ENCODE peak calls at places on chromosome 22, in ten cellular contexts. One of them, this sample, is unnamed.
A peak's percentile ranks its signal among the peaks of the same experiment; 100 is the strongest.

GRCh38 chr22:48450188-48450825 is 1377.4 kb downstream of the BRD1 start:
- DNase-seq in H1: no peak
- DNase-seq in right atrium auricular region: no peak
- DNase-seq in mammary epithelial cell: no peak
- DNase-seq in heart right ventricle: no peak
- DNase-seq in fibroblast of lung: no peak
- DNase-seq in neuronal stem cell: no peak
- DNase-seq in caudate nucleus: no peak
- DNase-seq in DND-41: no peak
- DNase-seq in left ventricle myocardium inferior: no peak
- DNase-seq in this sample: no peak

GRCh38 chr22:41998361-41999261 is at the start of gene WBP2NL:
- DNase-seq in fibroblast of lung: peak; percentile 84
- DNase-seq in right atrium auricular region: peak; percentile 85
- DNase-seq in neuronal stem cell: no peak
- DNase-seq in left ventricle myocardium inferior: peak; percentile 73
- DNase-seq in mammary epithelial cell: peak; percentile 75
- DNase-seq in H1: no peak
- DNase-seq in caudate nucleus: peak; percentile 86
- DNase-seq in DND-41: no peak
- DNase-seq in heart right ventricle: peak; percentile 79
- DNase-seq in this sample: peak; percentile 56

GRCh38 chr22:21845558-21846452 is 21.6 kb downstream of the MAPK1 start:
- DNase-seq in caudate nucleus: no peak
- DNase-seq in neuronal stem cell: no peak
- DNase-seq in left ventricle myocardium inferior: no peak
- DNase-seq in mammary epithelial cell: no peak
- DNase-seq in DND-41: no peak
- DNase-seq in H1: no peak
- DNase-seq in right atrium auricular region: no peak
- DNase-seq in fibroblast of lung: no peak
- DNase-seq in heart right ventricle: no peak
- DNase-seq in this sample: no peak

GRCh38 chr22:32877196-32877595 is 75.7 kb downstream of the TIMP3 start:
- DNase-seq in DND-41: no peak
- DNase-seq in heart right ventricle: no peak
- DNase-seq in mammary epithelial cell: no peak
- DNase-seq in caudate nucleus: no peak
- DNase-seq in neuronal stem cell: no peak
- DNase-seq in fibroblast of lung: no peak
- DNase-seq in H1: no peak
- DNase-seq in right atrium auricular region: no peak
- DNase-seq in left ventricle myocardium inferior: no peak
- DNase-seq in this sample: no peak

GRCh38 chr22:23045461-23045860 is 24.9 kb upstream of the GNAZ start:
- DNase-seq in heart right ventricle: no peak
- DNase-seq in caudate nucleus: no peak
- DNase-seq in mammary epithelial cell: no peak
- DNase-seq in neuronal stem cell: no peak
- DNase-seq in H1: no peak
- DNase-seq in left ventricle myocardium inferior: no peak
- DNase-seq in right atrium auricular region: no peak
- DNase-seq in fibroblast of lung: no peak
- DNase-seq in DND-41: no peak
- DNase-seq in this sample: no peak

GRCh38 chr22:22943521-22944267 is 56.1 kb downstream of the IGLL5 start:
- DNase-seq in fibroblast of lung: no peak
- DNase-seq in right atrium auricular region: peak; percentile 56
- DNase-seq in left ventricle myocardium inferior: no peak
- DNase-seq in neuronal stem cell: no peak
- DNase-seq in H1: peak; percentile 45
- DNase-seq in caudate nucleus: no peak
- DNase-seq in DND-41: peak; percentile 45
- DNase-seq in heart right ventricle: no peak
- DNase-seq in mammary epithelial cell: no peak
- DNase-seq in this sample: no peak

GRCh38 chr22:46436595-46437163 is 100.7 kb downstream of the CELSR1 start:
- DNase-seq in right atrium auricular region: no peak
- DNase-seq in DND-41: no peak
- DNase-seq in caudate nucleus: no peak
- DNase-seq in heart right ventricle: no peak
- DNase-seq in fibroblast of lung: peak; percentile 4
- DNase-seq in H1: no peak
- DNase-seq in neuronal stem cell: no peak
- DNase-seq in mammary epithelial cell: peak; percentile 90
- DNase-seq in left ventricle myocardium inferior: no peak
- DNase-seq in this sample: no peak

GRCh38 chr22:44587004-44587793 is 89.2 kb upstream of the RTL6 start:
- DNase-seq in right atrium auricular region: no peak
- DNase-seq in left ventricle myocardium inferior: peak; percentile 12
- DNase-seq in H1: no peak
- DNase-seq in DND-41: peak; percentile 9
- DNase-seq in caudate nucleus: no peak
- DNase-seq in fibroblast of lung: no peak
- DNase-seq in neuronal stem cell: no peak
- DNase-seq in mammary epithelial cell: peak; percentile 28
- DNase-seq in heart right ventricle: no peak
- DNase-seq in this sample: no peak

GRCh38 chr22:29916007-29916544 is 33.1 kb downstream of the MTMR3 start:
- DNase-seq in fibroblast of lung: no peak
- DNase-seq in left ventricle myocardium inferior: no peak
- DNase-seq in heart right ventricle: no peak
- DNase-seq in DND-41: no peak
- DNase-seq in H1: no peak
- DNase-seq in neuronal stem cell: no peak
- DNase-seq in mammary epithelial cell: no peak
- DNase-seq in caudate nucleus: no peak
- DNase-seq in right atrium auricular region: no peak
- DNase-seq in this sample: no peak

GRCh38 chr22:29917052-29917902 is 34.3 kb downstream of the MTMR3 start:
- DNase-seq in H1: no peak
- DNase-seq in neuronal stem cell: no peak
- DNase-seq in caudate nucleus: no peak
- DNase-seq in fibroblast of lung: peak; percentile 51
- DNase-seq in heart right ventricle: peak; percentile 23
- DNase-seq in mammary epithelial cell: no peak
- DNase-seq in right atrium auricular region: peak; percentile 67
- DNase-seq in left ventricle myocardium inferior: no peak
- DNase-seq in DND-41: no peak
- DNase-seq in this sample: no peak

GRCh38 chr22:29914165-29914564 is 31.2 kb downstream of the MTMR3 start:
- DNase-seq in heart right ventricle: no peak
- DNase-seq in caudate nucleus: no peak
- DNase-seq in fibroblast of lung: peak; percentile 59
- DNase-seq in H1: no peak
- DNase-seq in left ventricle myocardium inferior: no peak
- DNase-seq in neuronal stem cell: no peak
- DNase-seq in DND-41: no peak
- DNase-seq in right atrium auricular region: no peak
- DNase-seq in mammary epithelial cell: peak; percentile 77
- DNase-seq in this sample: no peak

GRCh38 chr22:29912605-29913398 is 29.8 kb downstream of the MTMR3 start:
- DNase-seq in caudate nucleus: no peak
- DNase-seq in heart right ventricle: no peak
- DNase-seq in neuronal stem cell: no peak
- DNase-seq in H1: no peak
- DNase-seq in left ventricle myocardium inferior: no peak
- DNase-seq in right atrium auricular region: no peak
- DNase-seq in DND-41: no peak
- DNase-seq in fibroblast of lung: peak; percentile 92
- DNase-seq in mammary epithelial cell: peak; percentile 35
- DNase-seq in this sample: no peak

GRCh38 chr22:29914991-29915390 is 32.0 kb downstream of the MTMR3 start:
- DNase-seq in mammary epithelial cell: no peak
- DNase-seq in heart right ventricle: no peak
- DNase-seq in right atrium auricular region: no peak
- DNase-seq in DND-41: no peak
- DNase-seq in neuronal stem cell: no peak
- DNase-seq in fibroblast of lung: no peak
- DNase-seq in left ventricle myocardium inferior: no peak
- DNase-seq in caudate nucleus: no peak
- DNase-seq in H1: no peak
- DNase-seq in this sample: no peak
- H3K27ac ChIP-seq in mammary epithelial cell: peak overlapping the region; percentile 51
- H3K27ac ChIP-seq in heart right ventricle: no peak overlapping the region
- H3K27ac ChIP-seq in right atrium auricular region: peak overlapping the region; percentile 76
- H3K27ac ChIP-seq in DND-41: no peak overlapping the region
- H3K27ac ChIP-seq in neuronal stem cell: no peak overlapping the region
- H3K27ac ChIP-seq in fibroblast of lung: no peak overlapping the region
- H3K27ac ChIP-seq in left ventricle myocardium inferior: no peak overlapping the region
- H3K27ac ChIP-seq in caudate nucleus: no peak overlapping the region
- H3K27ac ChIP-seq in H1: no peak overlapping the region
- H3K27ac ChIP-seq in this sample: no peak overlapping the region

GRCh38 chr22:28034760-28035401 is 115.8 kb upstream of the PITPNB start:
- DNase-seq in heart right ventricle: peak; percentile 65
- DNase-seq in fibroblast of lung: peak; percentile 54
- DNase-seq in mammary epithelial cell: no peak
- DNase-seq in right atrium auricular region: peak; percentile 86
- DNase-seq in left ventricle myocardium inferior: peak; percentile 84
- DNase-seq in DND-41: peak; percentile 89
- DNase-seq in H1: no peak
- DNase-seq in neuronal stem cell: no peak
- DNase-seq in caudate nucleus: peak; percentile 19
- DNase-seq in this sample: no peak

GRCh38 chr22:28030442-28030841 is 111.4 kb upstream of the PITPNB start:
- DNase-seq in right atrium auricular region: no peak
- DNase-seq in caudate nucleus: no peak
- DNase-seq in left ventricle myocardium inferior: no peak
- DNase-seq in heart right ventricle: no peak
- DNase-seq in neuronal stem cell: no peak
- DNase-seq in fibroblast of lung: peak; percentile 30
- DNase-seq in DND-41: no peak
- DNase-seq in mammary epithelial cell: no peak
- DNase-seq in H1: peak; percentile 33
- DNase-seq in this sample: no peak

GRCh38 chr22:28034145-28034759 is 115.2 kb upstream of the PITPNB start:
- DNase-seq in heart right ventricle: no peak
- DNase-seq in left ventricle myocardium inferior: no peak
- DNase-seq in fibroblast of lung: no peak
- DNase-seq in neuronal stem cell: no peak
- DNase-seq in right atrium auricular region: no peak
- DNase-seq in H1: no peak
- DNase-seq in DND-41: no peak
- DNase-seq in caudate nucleus: no peak
- DNase-seq in mammary epithelial cell: no peak
- DNase-seq in this sample: no peak

GRCh38 chr22:28031383-28031922 is 112.4 kb upstream of the PITPNB start:
- DNase-seq in heart right ventricle: no peak
- DNase-seq in neuronal stem cell: no peak
- DNase-seq in mammary epithelial cell: no peak
- DNase-seq in DND-41: no peak
- DNase-seq in left ventricle myocardium inferior: no peak
- DNase-seq in caudate nucleus: no peak
- DNase-seq in right atrium auricular region: no peak
- DNase-seq in H1: peak; percentile 20
- DNase-seq in fibroblast of lung: no peak
- DNase-seq in this sample: no peak

GRCh38 chr22:28032896-28033295 is 113.8 kb upstream of the PITPNB start:
- DNase-seq in mammary epithelial cell: no peak
- DNase-seq in neuronal stem cell: no peak
- DNase-seq in caudate nucleus: no peak
- DNase-seq in right atrium auricular region: no peak
- DNase-seq in left ventricle myocardium inferior: no peak
- DNase-seq in H1: no peak
- DNase-seq in heart right ventricle: no peak
- DNase-seq in DND-41: no peak
- DNase-seq in fibroblast of lung: no peak
- DNase-seq in this sample: no peak
- H3K27ac ChIP-seq in mammary epithelial cell: no peak overlapping the region
- H3K27ac ChIP-seq in neuronal stem cell: no peak overlapping the region
- H3K27ac ChIP-seq in caudate nucleus: no peak overlapping the region
- H3K27ac ChIP-seq in right atrium auricular region: no peak overlapping the region
- H3K27ac ChIP-seq in left ventricle myocardium inferior: peak overlapping the region; percentile 39
- H3K27ac ChIP-seq in H1: no peak overlapping the region
- H3K27ac ChIP-seq in heart right ventricle: no peak overlapping the region
- H3K27ac ChIP-seq in DND-41: peak overlapping the region; percentile 48
- H3K27ac ChIP-seq in fibroblast of lung: no peak overlapping the region
- H3K27ac ChIP-seq in this sample: no peak overlapping the region

GRCh38 chr22:27219036-27219435 is 561.6 kb downstream of the MIAT start:
- DNase-seq in right atrium auricular region: no peak
- DNase-seq in DND-41: no peak
- DNase-seq in H1: no peak
- DNase-seq in neuronal stem cell: no peak
- DNase-seq in heart right ventricle: no peak
- DNase-seq in mammary epithelial cell: no peak
- DNase-seq in left ventricle myocardium inferior: no peak
- DNase-seq in fibroblast of lung: no peak
- DNase-seq in caudate nucleus: no peak
- DNase-seq in this sample: no peak
- H3K27ac ChIP-seq in right atrium auricular region: peak overlapping the region; percentile 11
- H3K27ac ChIP-seq in DND-41: no peak overlapping the region
- H3K27ac ChIP-seq in H1: no peak overlapping the region
- H3K27ac ChIP-seq in neuronal stem cell: no peak overlapping the region
- H3K27ac ChIP-seq in heart right ventricle: peak overlapping the region; percentile 22
- H3K27ac ChIP-seq in mammary epithelial cell: no peak overlapping the region
- H3K27ac ChIP-seq in left ventricle myocardium inferior: peak overlapping the region; percentile 50
- H3K27ac ChIP-seq in fibroblast of lung: no peak overlapping the region
- H3K27ac ChIP-seq in caudate nucleus: no peak overlapping the region
- H3K27ac ChIP-seq in this sample: no peak overlapping the region

GRCh38 chr22:49936018-49936972 is 17.9 kb downstream of the CRELD2 start:
- DNase-seq in mammary epithelial cell: peak; percentile 87
- DNase-seq in right atrium auricular region: peak; percentile 96
- DNase-seq in fibroblast of lung: peak; percentile 85
- DNase-seq in neuronal stem cell: no peak
- DNase-seq in DND-41: peak; percentile 86
- DNase-seq in left ventricle myocardium inferior: peak; percentile 93
- DNase-seq in H1: peak; percentile 79
- DNase-seq in caudate nucleus: peak; percentile 57
- DNase-seq in heart right ventricle: peak; percentile 94
- DNase-seq in this sample: peak; percentile 62

GRCh38 chr22:49934144-49934890 is 15.9 kb downstream of the CRELD2 start:
- DNase-seq in heart right ventricle: peak; percentile 73
- DNase-seq in DND-41: no peak
- DNase-seq in fibroblast of lung: peak; percentile 47
- DNase-seq in right atrium auricular region: no peak
- DNase-seq in neuronal stem cell: no peak
- DNase-seq in H1: no peak
- DNase-seq in caudate nucleus: no peak
- DNase-seq in mammary epithelial cell: no peak
- DNase-seq in left ventricle myocardium inferior: peak; percentile 76
- DNase-seq in this sample: peak; percentile 39

GRCh38 chr22:49933236-49933921 is 14.9 kb downstream of the CRELD2 start:
- DNase-seq in mammary epithelial cell: no peak
- DNase-seq in heart right ventricle: peak; percentile 64
- DNase-seq in neuronal stem cell: no peak
- DNase-seq in caudate nucleus: no peak
- DNase-seq in H1: no peak
- DNase-seq in fibroblast of lung: no peak
- DNase-seq in right atrium auricular region: peak; percentile 88
- DNase-seq in left ventricle myocardium inferior: peak; percentile 82
- DNase-seq in DND-41: no peak
- DNase-seq in this sample: no peak

GRCh38 chr22:49935561-49935960 is 17.1 kb downstream of the CRELD2 start:
- DNase-seq in heart right ventricle: no peak
- DNase-seq in caudate nucleus: no peak
- DNase-seq in DND-41: no peak
- DNase-seq in mammary epithelial cell: no peak
- DNase-seq in right atrium auricular region: no peak
- DNase-seq in left ventricle myocardium inferior: no peak
- DNase-seq in neuronal stem cell: no peak
- DNase-seq in fibroblast of lung: peak; percentile 31
- DNase-seq in H1: no peak
- DNase-seq in this sample: no peak

DNA sequence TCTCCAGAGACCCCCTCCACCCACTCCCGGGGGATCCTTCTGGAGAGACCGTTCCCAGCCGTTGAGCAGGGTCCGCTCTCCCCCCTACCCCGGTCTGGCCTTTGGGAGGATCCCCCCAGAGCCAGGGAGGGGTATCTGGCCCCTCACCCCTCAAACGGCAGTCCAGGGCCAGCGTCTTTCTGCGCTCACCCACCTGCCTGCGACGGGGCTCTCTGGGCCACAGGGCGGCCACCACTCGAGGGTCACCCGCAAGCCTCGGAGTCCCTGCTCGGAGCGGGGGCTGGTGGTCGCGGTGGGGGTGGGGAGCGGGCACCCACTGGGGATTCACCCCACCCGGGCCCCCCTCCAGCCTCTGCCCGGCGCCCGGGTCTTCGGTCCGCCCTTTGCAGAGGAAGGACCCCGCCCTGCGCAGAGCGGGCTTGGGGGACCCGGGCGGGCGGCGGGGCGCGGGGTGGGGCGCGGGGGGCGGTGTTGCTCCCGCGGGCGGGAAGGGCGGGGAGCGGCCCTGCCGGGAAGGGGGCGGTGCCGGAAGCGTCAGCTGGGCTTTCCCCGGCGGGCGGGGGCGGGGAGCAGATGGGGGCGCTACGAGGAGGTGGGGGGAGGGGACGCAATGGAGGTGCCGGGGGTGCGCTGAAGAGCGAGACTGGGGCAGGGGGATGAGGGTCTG is 16.6 kb downstream of the CRELD2 start:
- DNase-seq in right atrium auricular region: no peak
- DNase-seq in left ventricle myocardium inferior: peak; percentile 90
- DNase-seq in heart right ventricle: peak; percentile 92
- DNase-seq in mammary epithelial cell: no peak
- DNase-seq in DND-41: peak; percentile 84
- DNase-seq in neuronal stem cell: no peak
- DNase-seq in fibroblast of lung: peak; percentile 59
- DNase-seq in H1: peak; percentile 77
- DNase-seq in caudate nucleus: no peak
- DNase-seq in this sample: peak; percentile 77
- H3K27ac ChIP-seq in right atrium auricular region: peak overlapping the region; percentile 99
- H3K27ac ChIP-seq in left ventricle myocardium inferior: peak overlapping the region; percentile 97
- H3K27ac ChIP-seq in heart right ventricle: peak overlapping the region; percentile 98
- H3K27ac ChIP-seq in mammary epithelial cell: no peak overlapping the region
- H3K27ac ChIP-seq in DND-41: no peak overlapping the region
- H3K27ac ChIP-seq in neuronal stem cell: no peak overlapping the region
- H3K27ac ChIP-seq in fibroblast of lung: peak overlapping the region; percentile 63
- H3K27ac ChIP-seq in H1: no peak overlapping the region
- H3K27ac ChIP-seq in caudate nucleus: peak overlapping the region; percentile 67
- H3K27ac ChIP-seq in this sample: peak overlapping the region; percentile 95